ENCODE peak calls at places on chromosomes 6 and 20, in four cellular contexts. W, E, R and D are unnamed samples.

GRCh38 chr6:49423817-49424216 is 39.2 kb downstream of the MMUT start:
- DNase-seq in W (no peak), R (no peak), E (no peak), D (peak)

GRCh38 chr6:98839788-98840361 is 5.5 kb downstream of the POU3F2 start:
- DNase-seq in E (no peak), R (peak), W (no peak), D (peak)

GRCh38 chr20:57389695-57390603 is 1.2 kb upstream of the RBM38 start:
- DNase-seq in W (peak), R (no peak), E (no peak), D (no peak)

GRCh38 chr6:34115396-34116314 is 30.2 kb downstream of the GRM4 start:
- DNase-seq in R (no peak), W (peak), E (no peak), D (no peak)

GRCh38 chr6:29005183-29005885 is at the start of gene ZNF311:
- DNase-seq in R (no peak), W (peak), E (no peak), D (peak)

GRCh38 chr6:45480697-45481415 is 103.1 kb upstream of the SUPT3H start:
- DNase-seq in E (no peak), W (no peak), R (no peak), D (no peak)

GRCh38 chr6:4351857-4352669 is 216.7 kb upstream of the ECI2 start:
- DNase-seq in R (no peak), W (no peak), E (no peak), D (peak)

GRCh38 chr6:169845426-169846285 is 94.2 kb downstream of the ERMARD start:
- DNase-seq in E (no peak), W (no peak), R (no peak), D (no peak)

GRCh38 chr6:157648561-157648960 is 174.5 kb upstream of the SNX9 start:
- DNase-seq in W (no peak), E (no peak), R (no peak), D (no peak)

GRCh38 chr20:47352332-47353223 is 3.9 kb downstream of the ZMYND8 start:
- DNase-seq in W (no peak), R (no peak), E (no peak), D (peak)

GRCh38 chr6:158789115-158789917 is 29.9 kb downstream of the EZR start:
- DNase-seq in E (no peak), W (no peak), R (no peak), D (no peak)

GRCh38 chr6:4872841-4873240 is 96.6 kb downstream of the CDYL start:
- DNase-seq in R (no peak), E (no peak), W (no peak), D (no peak)

GRCh38 chr6:158819977-158820632 is 937 bp upstream of the EZR start:
- DNase-seq in W (no peak), E (no peak), R (no peak), D (no peak)

GRCh38 chr6:97958143-97958542 is 675.1 kb upstream of the MMS22L start:
- DNase-seq in E (no peak), R (no peak), W (no peak), D (no peak)

GRCh38 chr6:42502127-42502526 is 50.4 kb upstream of the TRERF1 start:
- DNase-seq in W (no peak), E (no peak), R (no peak), D (no peak)

GRCh38 chr20:8803065-8803464 is 265.8 kb upstream of the PLCB4 start:
- DNase-seq in R (no peak), E (no peak), W (no peak), D (peak)

GRCh38 chr6:132130530-132131298 is 179.5 kb upstream of the CCN2 start:
- DNase-seq in E (no peak), R (no peak), W (no peak), D (no peak)

DNA sequence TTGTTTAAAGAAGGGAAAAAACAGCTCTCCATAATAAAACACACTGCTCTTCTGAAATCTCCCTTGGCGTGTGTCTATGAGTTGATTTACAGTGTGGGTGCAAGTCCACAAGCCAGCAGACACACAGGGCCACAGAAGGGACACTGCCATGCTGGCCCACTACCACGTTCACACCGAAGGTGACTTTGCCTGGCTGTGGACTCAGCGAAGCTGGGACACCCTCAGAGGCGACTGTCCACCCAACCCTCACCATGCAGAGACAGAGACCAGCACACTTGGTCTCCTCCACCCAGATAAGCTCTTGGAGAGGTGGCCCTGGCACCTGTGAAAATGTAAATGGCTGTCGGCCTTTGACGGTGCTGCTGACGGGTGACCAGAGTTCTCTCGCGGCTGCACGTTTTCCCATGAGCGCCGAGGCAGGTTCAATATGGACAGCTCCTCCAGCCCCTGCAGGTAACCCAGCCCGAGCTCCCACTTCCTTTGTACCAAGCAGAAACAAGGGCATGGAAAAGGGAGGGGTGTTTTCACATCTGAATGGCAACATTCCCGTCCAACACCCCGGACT is 78.0 kb downstream of the YTHDF1 start:
- DNase-seq in W (no peak), E (no peak), R (no peak), D (no peak)
- TF ChIP-seq GABPA in W (no peak), E (no peak), R (no peak), D (no peak)

DNA sequence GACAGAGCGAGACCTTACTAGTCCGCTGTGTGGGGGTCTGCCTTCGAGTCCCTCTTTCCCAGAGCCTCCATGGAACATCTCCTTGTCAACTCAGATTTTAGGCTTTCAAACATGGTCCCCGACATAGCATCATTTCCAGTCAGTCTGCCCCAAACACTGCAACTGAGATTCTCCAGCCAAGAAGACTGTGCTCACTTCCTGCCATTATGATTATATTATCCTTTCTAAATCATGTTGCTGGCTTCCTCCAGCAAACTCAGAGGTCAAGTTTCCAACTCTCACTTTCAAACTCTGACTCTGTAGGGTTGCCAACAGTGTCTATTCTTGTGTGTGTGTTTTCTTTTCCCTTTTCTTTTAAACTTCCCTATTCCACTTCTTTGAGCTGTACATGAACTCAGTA is 61.1 kb upstream of the TRAF3IP2 start:
- DNase-seq in E (no peak), R (no peak), W (no peak), D (no peak)
- TF ChIP-seq ZBTB33 in E (no peak), R (no peak), W (no peak), D (no peak)

GRCh38 chr20:17558154-17558940 is 11.5 kb upstream of the DSTN start:
- DNase-seq in R (peak), W (peak), E (no peak), D (no peak)
- TF ChIP-seq GABPA in R (peak), W (peak), E (no peak), D (no peak)

GRCh38 chr20:24745617-24746350 is 203.3 kb upstream of the CST7 start:
- DNase-seq in E (no peak), W (no peak), R (no peak), D (no peak)

GRCh38 chr20:24747881-24748595 is 201.0 kb upstream of the CST7 start:
- DNase-seq in W (no peak), R (no peak), E (no peak), D (no peak)

GRCh38 chr20:24745206-24745605 is 203.9 kb upstream of the CST7 start:
- DNase-seq in W (no peak), E (no peak), R (no peak), D (no peak)

GRCh38 chr20:24747015-24747712 is 201.9 kb upstream of the CST7 start:
- DNase-seq in R (no peak), W (no peak), E (no peak), D (no peak)

DNA sequence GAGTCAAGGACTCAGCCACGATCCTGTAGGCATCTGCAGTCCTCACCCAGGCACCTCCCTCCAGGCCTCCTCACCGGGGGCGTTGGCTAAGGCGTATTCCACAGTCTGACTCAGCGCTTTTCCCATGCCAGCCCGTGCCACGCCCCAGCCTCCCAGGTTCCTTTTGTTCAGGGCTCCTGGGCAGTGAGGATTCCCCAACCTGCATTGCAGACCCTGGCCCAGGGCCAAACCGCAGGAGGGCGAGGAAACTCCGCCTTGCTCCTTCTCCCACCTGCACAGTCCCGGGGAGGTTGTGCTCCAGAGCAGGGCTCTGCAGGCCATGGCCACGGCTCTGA is 202.8 kb upstream of the CST7 start:
- DNase-seq in R (no peak), E (no peak), W (no peak), D (no peak)
- TF ChIP-seq ZBTB33 in R (no peak), E (no peak), W (no peak), D (no peak)